ENCODE peak calls at places on chromosomes 4 and X, in five cellular contexts. U, S, O, F and M are unnamed samples.
A peak's percentile ranks its signal among the peaks of the same experiment; 100 is the strongest.

GRCh38 chr4:16995451-16995850 is 97.0 kb upstream of the LDB2 start:
- DNase-seq in U (no peak), S (no peak), O (no peak), F (no peak), M (no peak)

GRCh38 chr4:1043658-1044468 is 32.4 kb downstream of the FGFRL1 start:
- DNase-seq in U (peak; percentile 95), S (peak; percentile 84), O (peak; percentile 89), F (peak; percentile 16), M (no peak)

GRCh38 chr4:126850286-126850685 is 782.5 kb upstream of the INTU start:
- DNase-seq in U (no peak), S (no peak), O (no peak), F (no peak), M (no peak)

GRCh38 chr4:160580581-160580980 is 1477.7 kb downstream of the RAPGEF2 start:
- DNase-seq in U (no peak), S (no peak), O (no peak), F (no peak), M (no peak)

GRCh38 chr4:130851932-130852331 is 1756.0 kb downstream of the C4orf33 start:
- DNase-seq in U (no peak), S (no peak), O (no peak), F (no peak), M (no peak)

GRCh38 chrX:78321809-78322208 is 5.6 kb downstream of the CYSLTR1 start:
- DNase-seq in U (no peak), S (no peak), O (no peak), F (peak; percentile 53), M (peak; percentile 9)

GRCh38 chr4:73259552-73260140 is 1.0 kb upstream of the ANKRD17 start:
- DNase-seq in U (no peak), S (peak; percentile 9), O (no peak), F (no peak), M (no peak)

GRCh38 chr4:6316461-6317003 is 46.9 kb downstream of the WFS1 start:
- DNase-seq in U (no peak), S (no peak), O (peak; percentile 7), F (no peak), M (no peak)

GRCh38 chr4:73068496-73069337 is 799 bp downstream of the COX18 start:
- DNase-seq in U (no peak), S (peak; percentile 32), O (no peak), F (no peak), M (no peak)

GRCh38 chr4:163495900-163496299 is 1.4 kb downstream of the TMA16 start:
- DNase-seq in U (no peak), S (no peak), O (no peak), F (no peak), M (no peak)

GRCh38 chr4:74823194-74823593 is 28.9 kb upstream of the BTC start:
- DNase-seq in U (no peak), S (no peak), O (no peak), F (no peak), M (no peak)

GRCh38 chrX:153206425-153207046 is 27.5 kb downstream of the MAGEA1 start:
- DNase-seq in U (no peak), S (no peak), O (no peak), F (no peak), M (no peak)

GRCh38 chr4:879730-880079 is 52.4 kb downstream of the GAK start:
- DNase-seq in U (no peak), S (no peak), O (no peak), F (peak; percentile 50), M (peak; percentile 22)

GRCh38 chrX:10629905-10630304 is 9.5 kb upstream of the MID1 start:
- DNase-seq in U (no peak), S (no peak), O (no peak), F (no peak), M (no peak)

GRCh38 chr4:40258624-40259023 is 61.8 kb downstream of the RHOH start:
- DNase-seq in U (no peak), S (no peak), O (no peak), F (no peak), M (no peak)

GRCh38 chrX:37883196-37883595 is 35.8 kb upstream of the DYNLT3 start:
- DNase-seq in U (no peak), S (no peak), O (no peak), F (no peak), M (no peak)

GRCh38 chr4:92501456-92501855 is 197.7 kb downstream of the GRID2 start:
- DNase-seq in U (no peak), S (no peak), O (no peak), F (no peak), M (no peak)

GRCh38 chr4:184444953-184445309 is 29.4 kb downstream of the IRF2 start:
- DNase-seq in U (no peak), S (no peak), O (no peak), F (peak; percentile 65), M (no peak)

GRCh38 chrX:18573556-18573955 is 98.4 kb downstream of the RS1 start:
- DNase-seq in U (no peak), S (no peak), O (no peak), F (no peak), M (no peak)

GRCh38 chr4:183435803-183436202 is 8.6 kb upstream of the CDKN2AIP start:
- DNase-seq in U (no peak), S (no peak), O (no peak), F (no peak), M (no peak)

GRCh38 chr4:118760493-118760892 is 75.3 kb downstream of the METTL14 start:
- DNase-seq in U (no peak), S (no peak), O (no peak), F (no peak), M (no peak)

GRCh38 chr4:66073961-66074360 is 403.7 kb upstream of the EPHA5 start:
- DNase-seq in U (no peak), S (no peak), O (no peak), F (no peak), M (no peak)

GRCh38 chr4:8340721-8341680 is 71.4 kb downstream of the HTRA3 start:
- DNase-seq in U (peak; percentile 92), S (no peak), O (peak; percentile 87), F (no peak), M (no peak)

GRCh38 chr4:186458050-186458449 is 97.3 kb downstream of the MTNR1A start:
- DNase-seq in U (no peak), S (no peak), O (no peak), F (no peak), M (no peak)

GRCh38 chr4:2256156-2256731 is 5.7 kb downstream of the MXD4 start:
- DNase-seq in U (peak; percentile 79), S (no peak), O (peak; percentile 74), F (no peak), M (no peak)

GRCh38 chr4:89111833-89112563 is 665 bp downstream of the TIGD2 start:
- DNase-seq in U (no peak), S (peak; percentile 97), O (no peak), F (no peak), M (no peak)

GRCh38 chr4:122710434-122711308 is 21.8 kb upstream of the BBS12 start:
- DNase-seq in U (no peak), S (no peak), O (no peak), F (no peak), M (no peak)

GRCh38 chr4:83340692-83341343 is 6.2 kb upstream of the HPSE start:
- DNase-seq in U (no peak), S (no peak), O (no peak), F (peak; percentile 49), M (no peak)

GRCh38 chr4:129059028-129059427 is 34.3 kb downstream of the SCLT1 start:
- DNase-seq in U (no peak), S (no peak), O (no peak), F (no peak), M (no peak)
- H3K9me3 ChIP-seq in U (peaks cover 62% of the 10 kb centered on the region), S (peaks cover 92% of the 10 kb centered on the region), O (no peaks in the 10 kb centered on the region), F (peaks cover 57% of the 10 kb centered on the region), M (peaks cover 20% of the 10 kb centered on the region)

GRCh38 chrX:136662976-136663375 is 15.0 kb downstream of the CD40LG start:
- DNase-seq in U (no peak), S (no peak), O (no peak), F (no peak), M (no peak)

GRCh38 chrX:136660896-136661295 is 12.9 kb downstream of the CD40LG start:
- DNase-seq in U (no peak), S (no peak), O (no peak), F (no peak), M (no peak)

GRCh38 chrX:136665258-136665900 is 17.4 kb downstream of the CD40LG start:
- DNase-seq in U (no peak), S (no peak), O (no peak), F (no peak), M (no peak)

GRCh38 chrX:136659174-136659573 is 11.2 kb downstream of the CD40LG start:
- DNase-seq in U (no peak), S (no peak), O (no peak), F (no peak), M (no peak)

DNA sequence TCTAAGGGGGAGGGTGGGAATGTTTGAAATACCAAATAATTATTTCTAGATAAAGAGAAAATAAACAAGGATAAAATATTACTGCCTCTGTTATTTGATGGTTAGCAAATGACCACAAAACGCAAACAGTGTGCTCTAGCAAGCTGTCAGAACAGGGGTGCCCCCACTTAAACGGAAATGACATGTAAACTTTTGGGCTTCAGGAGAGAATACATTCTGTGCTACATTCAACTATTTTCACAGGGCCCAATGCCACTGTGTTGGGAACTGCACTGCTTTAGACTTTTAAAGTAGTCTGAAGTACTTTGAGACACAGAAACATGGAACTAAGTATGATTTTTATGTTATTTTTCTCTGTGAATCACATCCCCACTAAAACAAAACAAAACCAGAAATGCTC is 14.1 kb downstream of the CD40LG start:
- DNase-seq in U (no peak), S (no peak), O (no peak), F (peak; percentile 17), M (no peak)
- H3K9me3 ChIP-seq in U (peaks cover 10% of the 10 kb centered on the region), S (no peaks in the 10 kb centered on the region), O (no peaks in the 10 kb centered on the region), F (no peaks in the 10 kb centered on the region), M (no peaks in the 10 kb centered on the region)

GRCh38 chr4:36870121-36870520 is 374.4 kb upstream of the NWD2 start:
- DNase-seq in U (no peak), S (no peak), O (no peak), F (no peak), M (no peak)

DNA sequence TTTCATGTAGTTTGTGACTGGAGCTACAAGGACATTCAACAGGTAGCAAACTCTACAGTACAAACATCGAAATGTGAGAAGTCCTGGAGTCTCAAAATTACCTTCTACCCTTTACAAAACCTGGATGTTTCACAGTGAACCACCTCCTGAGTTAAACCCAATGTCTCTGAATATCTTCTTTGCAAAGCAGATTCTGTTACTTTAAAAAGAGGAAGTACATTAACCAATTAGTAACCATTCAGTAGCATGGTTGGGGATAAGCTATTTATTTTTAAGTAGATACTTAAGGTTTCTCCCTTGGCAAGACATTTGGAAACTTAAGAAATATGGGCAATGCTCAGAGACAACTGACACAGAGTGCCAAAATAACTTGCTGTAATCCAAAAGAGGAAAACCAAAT is 371.9 kb upstream of the NWD2 start:
- DNase-seq in U (no peak), S (no peak), O (no peak), F (no peak), M (no peak)
- H3K9me3 ChIP-seq in U (no peaks in the 10 kb centered on the region), S (no peaks in the 10 kb centered on the region), O (no peaks in the 10 kb centered on the region), F (no peaks in the 10 kb centered on the region), M (no peaks in the 10 kb centered on the region)

GRCh38 chr4:10733486-10733885 is 48.9 kb upstream of the CLNK start:
- DNase-seq in U (no peak), S (no peak), O (no peak), F (no peak), M (no peak)

GRCh38 chr4:10736266-10736665 is 51.7 kb upstream of the CLNK start:
- DNase-seq in U (no peak), S (no peak), O (no peak), F (no peak), M (no peak)

GRCh38 chr4:10736895-10737294 is 52.3 kb upstream of the CLNK start:
- DNase-seq in U (no peak), S (no peak), O (no peak), F (no peak), M (no peak)

GRCh38 chr4:10733016-10733415 is 48.4 kb upstream of the CLNK start:
- DNase-seq in U (no peak), S (no peak), O (no peak), F (peak; percentile 19), M (no peak)

GRCh38 chr4:10734697-10735096 is 50.1 kb upstream of the CLNK start:
- DNase-seq in U (no peak), S (no peak), O (no peak), F (no peak), M (no peak)
- H3K9me3 ChIP-seq in U (no peaks in the 10 kb centered on the region), S (no peaks in the 10 kb centered on the region), O (no peaks in the 10 kb centered on the region), F (no peaks in the 10 kb centered on the region), M (no peaks in the 10 kb centered on the region)